ENCODE peak calls at places on chromosome 13, in nine cellular contexts. One of them, this sample, is unnamed.

GRCh38 chr13:52738719-52739467 is 727 bp downstream of the CNMD start:
- DNase-seq in right lobe of liver: no peak
- DNase-seq in heart right ventricle: peak
- DNase-seq in neural progenitor cell: peak
- DNase-seq in CD4-positive, alpha-beta T cell: no peak
- DNase-seq in tibial artery: no peak
- DNase-seq in cardiac muscle cell: peak
- DNase-seq in body of pancreas: no peak
- DNase-seq in heart left ventricle: no peak
- DNase-seq in this sample: no peak

GRCh38 chr13:87331178-87331577 is 340.0 kb upstream of the SLITRK5 start:
- DNase-seq in right lobe of liver: peak
- DNase-seq in heart right ventricle: peak
- DNase-seq in neural progenitor cell: no peak
- DNase-seq in CD4-positive, alpha-beta T cell: no peak
- DNase-seq in tibial artery: no peak
- DNase-seq in cardiac muscle cell: no peak
- DNase-seq in body of pancreas: no peak
- DNase-seq in heart left ventricle: no peak
- DNase-seq in this sample: peak

GRCh38 chr13:27481766-27482165 is 31.4 kb upstream of the MTIF3 start:
- DNase-seq in right lobe of liver: peak
- DNase-seq in heart right ventricle: no peak
- DNase-seq in neural progenitor cell: peak
- DNase-seq in CD4-positive, alpha-beta T cell: no peak
- DNase-seq in tibial artery: no peak
- DNase-seq in cardiac muscle cell: peak
- DNase-seq in body of pancreas: peak
- DNase-seq in heart left ventricle: no peak
- DNase-seq in this sample: peak

GRCh38 chr13:64274481-64275217 is 2859.0 kb upstream of the PCDH20 start:
- DNase-seq in right lobe of liver: no peak
- DNase-seq in heart right ventricle: no peak
- DNase-seq in neural progenitor cell: no peak
- DNase-seq in CD4-positive, alpha-beta T cell: no peak
- DNase-seq in tibial artery: no peak
- DNase-seq in cardiac muscle cell: peak
- DNase-seq in body of pancreas: no peak
- DNase-seq in heart left ventricle: no peak
- DNase-seq in this sample: no peak

GRCh38 chr13:73870036-73870741 is 264.0 kb downstream of the KLF12 start:
- DNase-seq in right lobe of liver: no peak
- DNase-seq in heart right ventricle: no peak
- DNase-seq in neural progenitor cell: no peak
- DNase-seq in CD4-positive, alpha-beta T cell: no peak
- DNase-seq in tibial artery: no peak
- DNase-seq in cardiac muscle cell: peak
- DNase-seq in body of pancreas: no peak
- DNase-seq in heart left ventricle: no peak
- DNase-seq in this sample: no peak

GRCh38 chr13:44903596-44903995 is 85.7 kb downstream of the NUFIP1 start:
- DNase-seq in right lobe of liver: no peak
- DNase-seq in heart right ventricle: peak
- DNase-seq in neural progenitor cell: peak
- DNase-seq in CD4-positive, alpha-beta T cell: no peak
- DNase-seq in tibial artery: peak
- DNase-seq in cardiac muscle cell: peak
- DNase-seq in body of pancreas: peak
- DNase-seq in heart left ventricle: peak
- DNase-seq in this sample: no peak

GRCh38 chr13:65966991-65967451 is 1263.1 kb downstream of the PCDH9 start:
- DNase-seq in right lobe of liver: no peak
- DNase-seq in heart right ventricle: no peak
- DNase-seq in neural progenitor cell: peak
- DNase-seq in CD4-positive, alpha-beta T cell: no peak
- DNase-seq in tibial artery: no peak
- DNase-seq in cardiac muscle cell: peak
- DNase-seq in body of pancreas: no peak
- DNase-seq in heart left ventricle: no peak
- DNase-seq in this sample: peak

GRCh38 chr13:38167164-38167822 is 182.4 kb upstream of the UFM1 start:
- DNase-seq in right lobe of liver: no peak
- DNase-seq in heart right ventricle: no peak
- DNase-seq in neural progenitor cell: no peak
- DNase-seq in CD4-positive, alpha-beta T cell: no peak
- DNase-seq in tibial artery: no peak
- DNase-seq in cardiac muscle cell: no peak
- DNase-seq in body of pancreas: no peak
- DNase-seq in heart left ventricle: no peak
- DNase-seq in this sample: no peak

GRCh38 chr13:41696163-41697003 is 239.0 kb downstream of the RGCC start:
- DNase-seq in right lobe of liver: no peak
- DNase-seq in heart right ventricle: no peak
- DNase-seq in neural progenitor cell: no peak
- DNase-seq in CD4-positive, alpha-beta T cell: no peak
- DNase-seq in tibial artery: no peak
- DNase-seq in cardiac muscle cell: peak
- DNase-seq in body of pancreas: no peak
- DNase-seq in heart left ventricle: no peak
- DNase-seq in this sample: peak

GRCh38 chr13:20461860-20462532 is 63.7 kb downstream of the CRYL1 start:
- DNase-seq in right lobe of liver: no peak
- DNase-seq in heart right ventricle: peak
- DNase-seq in neural progenitor cell: no peak
- DNase-seq in CD4-positive, alpha-beta T cell: no peak
- DNase-seq in tibial artery: no peak
- DNase-seq in cardiac muscle cell: peak
- DNase-seq in body of pancreas: no peak
- DNase-seq in heart left ventricle: peak
- DNase-seq in this sample: no peak

GRCh38 chr13:98787986-98788385 is 35.5 kb upstream of the SLC15A1 start:
- DNase-seq in right lobe of liver: no peak
- DNase-seq in heart right ventricle: no peak
- DNase-seq in neural progenitor cell: no peak
- DNase-seq in CD4-positive, alpha-beta T cell: no peak
- DNase-seq in tibial artery: no peak
- DNase-seq in cardiac muscle cell: no peak
- DNase-seq in body of pancreas: no peak
- DNase-seq in heart left ventricle: no peak
- DNase-seq in this sample: no peak

GRCh38 chr13:72405441-72405840 is 322.0 kb downstream of the MZT1 start:
- DNase-seq in right lobe of liver: no peak
- DNase-seq in heart right ventricle: no peak
- DNase-seq in neural progenitor cell: no peak
- DNase-seq in CD4-positive, alpha-beta T cell: no peak
- DNase-seq in tibial artery: no peak
- DNase-seq in cardiac muscle cell: no peak
- DNase-seq in body of pancreas: no peak
- DNase-seq in heart left ventricle: no peak
- DNase-seq in this sample: no peak

GRCh38 chr13:30907167-30907761 is 1.2 kb downstream of the MEDAG start:
- DNase-seq in right lobe of liver: no peak
- DNase-seq in heart right ventricle: peak
- DNase-seq in neural progenitor cell: no peak
- DNase-seq in CD4-positive, alpha-beta T cell: no peak
- DNase-seq in tibial artery: no peak
- DNase-seq in cardiac muscle cell: peak
- DNase-seq in body of pancreas: no peak
- DNase-seq in heart left ventricle: no peak
- DNase-seq in this sample: no peak

GRCh38 chr13:76992548-76993001 is 694 bp downstream of the CLN5 start:
- DNase-seq in right lobe of liver: peak
- DNase-seq in heart right ventricle: peak
- DNase-seq in neural progenitor cell: peak
- DNase-seq in CD4-positive, alpha-beta T cell: peak
- DNase-seq in tibial artery: peak
- DNase-seq in cardiac muscle cell: peak
- DNase-seq in body of pancreas: peak
- DNase-seq in heart left ventricle: peak
- DNase-seq in this sample: no peak

GRCh38 chr13:98004107-98004506 is 50.6 kb downstream of the IPO5 start:
- DNase-seq in right lobe of liver: no peak
- DNase-seq in heart right ventricle: no peak
- DNase-seq in neural progenitor cell: no peak
- DNase-seq in CD4-positive, alpha-beta T cell: no peak
- DNase-seq in tibial artery: no peak
- DNase-seq in cardiac muscle cell: peak
- DNase-seq in body of pancreas: no peak
- DNase-seq in heart left ventricle: no peak
- DNase-seq in this sample: no peak

GRCh38 chr13:76937416-76937815 is 10.9 kb upstream of the ACOD1 start:
- DNase-seq in right lobe of liver: no peak
- DNase-seq in heart right ventricle: no peak
- DNase-seq in neural progenitor cell: no peak
- DNase-seq in CD4-positive, alpha-beta T cell: no peak
- DNase-seq in tibial artery: peak
- DNase-seq in cardiac muscle cell: peak
- DNase-seq in body of pancreas: no peak
- DNase-seq in heart left ventricle: no peak
- DNase-seq in this sample: peak

GRCh38 chr13:40982772-40983171 is 36.3 kb downstream of the ELF1 start:
- DNase-seq in right lobe of liver: no peak
- DNase-seq in heart right ventricle: peak
- DNase-seq in neural progenitor cell: no peak
- DNase-seq in CD4-positive, alpha-beta T cell: no peak
- DNase-seq in tibial artery: peak
- DNase-seq in cardiac muscle cell: peak
- DNase-seq in body of pancreas: no peak
- DNase-seq in heart left ventricle: peak
- DNase-seq in this sample: no peak

GRCh38 chr13:106858910-106859309 is 291.0 kb upstream of the ARGLU1 start:
- DNase-seq in right lobe of liver: no peak
- DNase-seq in heart right ventricle: no peak
- DNase-seq in neural progenitor cell: peak
- DNase-seq in CD4-positive, alpha-beta T cell: no peak
- DNase-seq in tibial artery: no peak
- DNase-seq in cardiac muscle cell: no peak
- DNase-seq in body of pancreas: no peak
- DNase-seq in heart left ventricle: no peak
- DNase-seq in this sample: no peak
- H3K27ac ChIP-seq in right lobe of liver: no peak
- H3K27ac ChIP-seq in heart right ventricle: no peak
- H3K27ac ChIP-seq in neural progenitor cell: peak
- H3K27ac ChIP-seq in CD4-positive, alpha-beta T cell: no peak
- H3K27ac ChIP-seq in tibial artery: no peak
- H3K27ac ChIP-seq in cardiac muscle cell: no peak
- H3K27ac ChIP-seq in body of pancreas: no peak
- H3K27ac ChIP-seq in heart left ventricle: no peak
- H3K27ac ChIP-seq in this sample: no peak

GRCh38 chr13:80339841-80340642 is 884 bp downstream of the SPRY2 start:
- DNase-seq in right lobe of liver: peak
- DNase-seq in heart right ventricle: peak
- DNase-seq in neural progenitor cell: peak
- DNase-seq in CD4-positive, alpha-beta T cell: no peak
- DNase-seq in tibial artery: peak
- DNase-seq in cardiac muscle cell: peak
- DNase-seq in body of pancreas: peak
- DNase-seq in heart left ventricle: peak
- DNase-seq in this sample: peak

GRCh38 chr13:80341098-80341701 is at the start of gene SPRY2:
- DNase-seq in right lobe of liver: peak
- DNase-seq in heart right ventricle: peak
- DNase-seq in neural progenitor cell: peak
- DNase-seq in CD4-positive, alpha-beta T cell: no peak
- DNase-seq in tibial artery: peak
- DNase-seq in cardiac muscle cell: peak
- DNase-seq in body of pancreas: peak
- DNase-seq in heart left ventricle: peak
- DNase-seq in this sample: peak

GRCh38 chr13:80340643-80341097 is 256 bp downstream of the SPRY2 start:
- DNase-seq in right lobe of liver: no peak
- DNase-seq in heart right ventricle: peak
- DNase-seq in neural progenitor cell: no peak
- DNase-seq in CD4-positive, alpha-beta T cell: no peak
- DNase-seq in tibial artery: peak
- DNase-seq in cardiac muscle cell: peak
- DNase-seq in body of pancreas: peak
- DNase-seq in heart left ventricle: no peak
- DNase-seq in this sample: peak

GRCh38 chr13:80342541-80343371 is 1.8 kb upstream of the SPRY2 start:
- DNase-seq in right lobe of liver: peak
- DNase-seq in heart right ventricle: peak
- DNase-seq in neural progenitor cell: peak
- DNase-seq in CD4-positive, alpha-beta T cell: peak
- DNase-seq in tibial artery: peak
- DNase-seq in cardiac muscle cell: peak
- DNase-seq in body of pancreas: peak
- DNase-seq in heart left ventricle: peak
- DNase-seq in this sample: peak

DNA sequence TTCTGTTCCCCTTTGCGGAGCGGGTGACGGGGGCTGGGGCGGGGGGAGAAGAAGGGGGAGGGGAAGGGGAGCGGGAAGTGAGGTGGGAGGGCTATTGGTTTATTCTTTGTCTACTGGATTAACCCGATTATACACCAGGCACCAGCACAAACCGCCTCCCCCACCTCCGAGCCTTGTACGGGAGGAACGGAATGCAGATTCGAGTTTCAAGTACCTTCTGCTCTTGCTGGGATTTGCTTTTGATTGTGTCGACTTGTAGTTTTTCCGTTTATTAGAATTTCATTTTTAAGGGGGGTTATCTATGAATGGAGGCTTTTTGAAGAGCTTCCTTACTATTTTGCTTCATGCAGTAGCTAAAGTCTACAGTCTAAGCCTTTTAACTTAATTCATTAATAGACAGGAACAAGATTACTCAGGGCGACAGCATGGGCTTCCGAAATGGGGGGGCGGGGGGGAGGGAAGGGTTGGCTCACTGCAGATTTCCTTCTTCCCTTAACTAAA is 895 bp upstream of the SPRY2 start:
- DNase-seq in right lobe of liver: peak
- DNase-seq in heart right ventricle: peak
- DNase-seq in neural progenitor cell: peak
- DNase-seq in CD4-positive, alpha-beta T cell: no peak
- DNase-seq in tibial artery: peak
- DNase-seq in cardiac muscle cell: peak
- DNase-seq in body of pancreas: peak
- DNase-seq in heart left ventricle: peak
- DNase-seq in this sample: no peak
- TF ChIP-seq CTCF in right lobe of liver: no peak
- TF ChIP-seq CTCF in heart right ventricle: no peak
- TF ChIP-seq CTCF in neural progenitor cell: no peak
- TF ChIP-seq CTCF in CD4-positive, alpha-beta T cell: no peak
- TF ChIP-seq CTCF in tibial artery: no peak
- TF ChIP-seq CTCF in cardiac muscle cell: no peak
- TF ChIP-seq CTCF in body of pancreas: no peak
- TF ChIP-seq CTCF in heart left ventricle: no peak
- TF ChIP-seq CTCF in this sample: no peak

GRCh38 chr13:33227927-33228644 is 57.5 kb downstream of the STARD13 start:
- DNase-seq in right lobe of liver: no peak
- DNase-seq in heart right ventricle: no peak
- DNase-seq in neural progenitor cell: no peak
- DNase-seq in CD4-positive, alpha-beta T cell: no peak
- DNase-seq in tibial artery: no peak
- DNase-seq in cardiac muscle cell: no peak
- DNase-seq in body of pancreas: no peak
- DNase-seq in heart left ventricle: no peak
- DNase-seq in this sample: no peak
- H3K27ac ChIP-seq in right lobe of liver: no peak
- H3K27ac ChIP-seq in heart right ventricle: peak
- H3K27ac ChIP-seq in neural progenitor cell: no peak
- H3K27ac ChIP-seq in CD4-positive, alpha-beta T cell: no peak
- H3K27ac ChIP-seq in tibial artery: no peak
- H3K27ac ChIP-seq in cardiac muscle cell: no peak
- H3K27ac ChIP-seq in body of pancreas: peak
- H3K27ac ChIP-seq in heart left ventricle: peak
- H3K27ac ChIP-seq in this sample: no peak

GRCh38 chr13:51731759-51732158 is 72.2 kb downstream of the DHRS12 start:
- DNase-seq in right lobe of liver: no peak
- DNase-seq in heart right ventricle: no peak
- DNase-seq in neural progenitor cell: no peak
- DNase-seq in CD4-positive, alpha-beta T cell: no peak
- DNase-seq in tibial artery: no peak
- DNase-seq in cardiac muscle cell: peak
- DNase-seq in body of pancreas: no peak
- DNase-seq in heart left ventricle: no peak
- DNase-seq in this sample: no peak
- TF ChIP-seq CTCF in right lobe of liver: peak
- TF ChIP-seq CTCF in heart right ventricle: peak
- TF ChIP-seq CTCF in neural progenitor cell: no peak
- TF ChIP-seq CTCF in CD4-positive, alpha-beta T cell: no peak
- TF ChIP-seq CTCF in tibial artery: peak
- TF ChIP-seq CTCF in cardiac muscle cell: peak
- TF ChIP-seq CTCF in body of pancreas: peak
- TF ChIP-seq CTCF in heart left ventricle: peak
- TF ChIP-seq CTCF in this sample: no peak